ENCODE peak calls at places on chromosomes 3 and 15, in five cellular contexts. W is transverse colon, F is coronary artery, H is endodermal cell, R is adipocyte. Q is an unnamed sample.
A peak's percentile ranks its signal among the peaks of the same experiment; 100 is the strongest.

GRCh38 chr3:185727873-185728272 is 97.0 kb downstream of the IGF2BP2 start:
- DNase-seq in H (no peak), R (no peak), F (no peak), W (no peak), Q (no peak)

GRCh38 chr3:56347219-56347871 is 120.9 kb downstream of the ERC2 start:
- DNase-seq in W (peak; percentile 10), F (no peak), R (no peak), H (peak; percentile 96), Q (no peak)

GRCh38 chr15:59812889-59813288 is 123.8 kb upstream of the BNIP2 start:
- DNase-seq in H (no peak), R (no peak), W (no peak), F (no peak), Q (no peak)

GRCh38 chr3:100009285-100010086 is 104.8 kb downstream of the FILIP1L start:
- DNase-seq in H (no peak), R (no peak), F (no peak), W (no peak), Q (no peak)

GRCh38 chr3:145623349-145623748 is 537.6 kb downstream of the PLOD2 start:
- DNase-seq in F (no peak), R (peak; percentile 53), W (no peak), H (no peak), Q (no peak)

GRCh38 chr3:129927072-129927471 is 33.6 kb upstream of the TMCC1 start:
- DNase-seq in R (no peak), W (no peak), H (no peak), F (no peak), Q (no peak)

GRCh38 chr3:48088056-48088748 is 72.0 kb upstream of the MAP4 start:
- DNase-seq in W (no peak), F (peak; percentile 77), H (no peak), R (peak; percentile 70), Q (peak; percentile 60)

GRCh38 chr3:113783980-113784379 is 37.1 kb downstream of the ATP6V1A start:
- DNase-seq in R (no peak), W (no peak), F (no peak), H (no peak), Q (no peak)

GRCh38 chr15:67922106-67922505 is 82.3 kb upstream of the RNU6-1 start:
- DNase-seq in H (no peak), R (no peak), F (no peak), W (no peak), Q (no peak)

GRCh38 chr3:114800272-114800671 is 346.8 kb downstream of the ZBTB20 start:
- DNase-seq in W (no peak), H (no peak), R (no peak), F (no peak), Q (no peak)

GRCh38 chr15:99504071-99504822 is 61.5 kb upstream of the MEF2A start:
- DNase-seq in R (no peak), F (no peak), H (peak; percentile 22), W (no peak), Q (peak; percentile 34)

GRCh38 chr3:136612512-136612911 is 139.7 kb downstream of the STAG1 start:
- DNase-seq in H (no peak), W (no peak), R (no peak), F (no peak), Q (no peak)

GRCh38 chr3:195587824-195588223 is 4.1 kb upstream of the APOD start:
- DNase-seq in R (no peak), F (no peak), W (no peak), H (no peak), Q (no peak)

GRCh38 chr3:159785276-159785675 is 203.4 kb upstream of the IL12A start:
- DNase-seq in R (peak; percentile 45), F (no peak), W (no peak), H (no peak), Q (no peak)

GRCh38 chr3:192026656-192027055 is 565.7 kb downstream of the PYDC2 start:
- DNase-seq in F (no peak), H (no peak), R (no peak), W (no peak), Q (no peak)

GRCh38 chr3:87836026-87836425 is 222.8 kb downstream of the CGGBP1 start:
- DNase-seq in F (no peak), W (no peak), H (no peak), R (no peak), Q (no peak)

GRCh38 chr3:180690061-180690460 is 10.8 kb upstream of the CCDC39 start:
- DNase-seq in F (no peak), R (peak; percentile 9), W (no peak), H (no peak), Q (no peak)

GRCh38 chr3:44885618-44886017 is 11.2 kb downstream of the TGM4 start:
- DNase-seq in W (no peak), R (peak; percentile 93), H (peak; percentile 63), F (no peak), Q (no peak)

GRCh38 chr15:65369148-65369547 is 8.7 kb downstream of the IGDCC3 start:
- DNase-seq in F (no peak), R (no peak), W (no peak), H (peak; percentile 47), Q (no peak)

GRCh38 chr3:113117511-113118302 is 93.7 kb upstream of the BOC start:
- DNase-seq in H (no peak), R (peak; percentile 54), F (no peak), W (no peak), Q (no peak)

GRCh38 chr3:54939591-54940300 is 11.9 kb upstream of the LRTM1 start:
- DNase-seq in F (no peak), H (no peak), R (no peak), W (no peak), Q (no peak)

GRCh38 chr3:46987485-46988401 is 8.3 kb downstream of the NBEAL2 start:
- DNase-seq in H (peak; percentile 89), F (no peak), R (no peak), W (peak; percentile 87), Q (no peak)

GRCh38 chr3:142916611-142917010 is 27.7 kb upstream of the PCOLCE2 start:
- DNase-seq in R (no peak), H (no peak), W (no peak), F (no peak), Q (no peak)

GRCh38 chr3:99966657-99967420 is 147.5 kb downstream of the FILIP1L start:
- DNase-seq in W (no peak), H (no peak), F (no peak), R (peak; percentile 72), Q (no peak)

GRCh38 chr3:185397676-185398075 is 34.7 kb downstream of the MAP3K13 start:
- DNase-seq in H (no peak), W (no peak), R (no peak), F (no peak), Q (no peak)

GRCh38 chr3:66991478-66991877 is 6.6 kb upstream of the KBTBD8 start:
- DNase-seq in W (no peak), R (peak; percentile 83), H (no peak), F (no peak), Q (no peak)

GRCh38 chr3:127180859-127181258 is 12.1 kb upstream of the PRR23E start:
- DNase-seq in F (peak; percentile 38), R (no peak), H (peak; percentile 24), W (no peak), Q (no peak)

GRCh38 chr3:51243919-51244318 is 141.2 kb upstream of the MANF start:
- DNase-seq in R (no peak), W (no peak), F (no peak), H (no peak), Q (no peak)

GRCh38 chr15:64566629-64567427 is 106.5 kb downstream of the ZNF609 start:
- DNase-seq in H (no peak), F (no peak), W (no peak), R (no peak), Q (no peak)

GRCh38 chr3:183554377-183554776 is 1.1 kb downstream of the KLHL6 start:
- DNase-seq in F (no peak), H (no peak), R (no peak), W (no peak), Q (no peak)

DNA sequence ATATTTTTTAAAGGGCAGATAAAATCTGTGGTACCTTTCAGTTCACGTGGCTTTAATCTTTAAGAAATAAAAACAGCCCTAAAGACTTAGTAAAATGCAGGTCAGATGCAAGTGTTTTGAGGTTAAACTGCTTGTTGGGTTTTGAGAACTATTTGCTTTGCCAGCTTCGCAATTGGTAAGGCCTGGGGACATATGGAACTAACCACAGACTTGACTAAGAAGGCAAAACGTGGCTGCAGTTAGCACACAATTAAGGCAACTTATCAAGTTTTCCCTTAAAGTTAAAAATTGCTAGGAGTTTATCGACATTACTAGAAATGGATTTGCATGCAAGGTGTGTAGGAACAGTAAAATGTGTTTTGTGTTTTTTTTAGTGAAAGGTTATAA is 206.9 kb downstream of the ZNF385D start:
- DNase-seq in W (no peak), R (peak; percentile 11), F (no peak), H (no peak), Q (no peak)
- H3K4me3 ChIP-seq in W (no peak overlapping the region), R (no peak overlapping the region), F (no peak overlapping the region), H (no peak overlapping the region), Q (no peak overlapping the region)

GRCh38 chr3:58544546-58544945 is 7.6 kb upstream of the ACOX2 start:
- DNase-seq in F (no peak), W (no peak), R (no peak), H (no peak), Q (no peak)
- H3K4me3 ChIP-seq in F (no peak overlapping the region), W (no peak overlapping the region), R (no peak overlapping the region), H (no peak overlapping the region), Q (no peak overlapping the region)

GRCh38 chr3:15520804-15521572 is 518 bp downstream of the COLQ start:
- DNase-seq in H (peak; percentile 49), W (no peak), F (no peak), R (no peak), Q (no peak)
- H3K4me3 ChIP-seq in H (no peak overlapping the region), W (no peak overlapping the region), F (peak overlapping the region; percentile 57), R (no peak overlapping the region), Q (peak overlapping the region; percentile 49)

GRCh38 chr15:91525746-91526145 is 327.8 kb upstream of the SLCO3A1 start:
- DNase-seq in R (no peak), H (no peak), F (no peak), W (no peak), Q (no peak)
- H3K4me3 ChIP-seq in R (no peak overlapping the region), H (no peak overlapping the region), F (no peak overlapping the region), W (no peak overlapping the region), Q (no peak overlapping the region)

GRCh38 chr3:196640501-196640968 is 1.0 kb downstream of the NRROS start:
- DNase-seq in F (no peak), R (no peak), W (no peak), H (no peak), Q (no peak)
- H3K4me3 ChIP-seq in F (peak overlapping the region; percentile 73), R (no peak overlapping the region), W (no peak overlapping the region), H (no peak overlapping the region), Q (peak overlapping the region; percentile 59)

Q was measured in right atrium auricular region.